ENCODE peak calls at places on chromosome 9, in six cellular contexts. W, G, D, T, Q and V are unnamed samples.

GRCh38 chr9:100581081-100581480 is 3.2 kb downstream of the CAVIN4 start:
- DNase-seq in G (no peak), T (no peak), W (no peak), D (no peak), Q (no peak), V (no peak)

GRCh38 chr9:2166219-2166618 is 151.1 kb downstream of the SMARCA2 start:
- DNase-seq in Q (no peak), D (no peak), G (no peak), W (no peak), T (no peak), V (no peak)

GRCh38 chr9:99118782-99119466 is 14.0 kb downstream of the TGFBR1 start:
- DNase-seq in T (peak), G (peak), D (no peak), Q (no peak), W (no peak), V (no peak)

GRCh38 chr9:116152941-116153764 is 438 bp upstream of the PAPPA start:
- DNase-seq in D (no peak), W (no peak), T (no peak), Q (no peak), G (no peak), V (no peak)

GRCh38 chr9:133054966-133055365 is 6.8 kb upstream of the CEL start:
- DNase-seq in T (no peak), Q (no peak), W (peak), G (no peak), D (no peak), V (peak)

GRCh38 chr9:127583605-127584053 is 28.4 kb upstream of the STXBP1 start:
- DNase-seq in Q (no peak), W (no peak), D (peak), G (no peak), T (no peak), V (no peak)

GRCh38 chr9:72579880-72580570 is 58.6 kb downstream of the TMC1 start:
- DNase-seq in D (peak), T (no peak), W (no peak), G (no peak), Q (no peak), V (no peak)

GRCh38 chr9:92613268-92614122 is 56.4 kb downstream of the IPPK start:
- DNase-seq in W (no peak), G (no peak), T (no peak), Q (no peak), D (no peak), V (no peak)

GRCh38 chr9:94142353-94142752 is 58.1 kb downstream of the PTPDC1 start:
- DNase-seq in W (no peak), G (no peak), Q (no peak), D (no peak), T (no peak), V (no peak)

GRCh38 chr9:100098241-100098886 is 436 bp downstream of the ERP44 start:
- DNase-seq in D (peak), W (peak), Q (no peak), G (peak), T (peak), V (peak)

GRCh38 chr9:108869092-108869725 is 7.1 kb downstream of the ACTL7A start:
- DNase-seq in Q (no peak), D (no peak), T (no peak), W (no peak), G (no peak), V (no peak)

GRCh38 chr9:113705938-113706519 is 170.1 kb upstream of the ZNF618 start:
- DNase-seq in W (no peak), Q (no peak), T (no peak), D (peak), G (no peak), V (no peak)

GRCh38 chr9:135886147-135886981 is 21.0 kb downstream of the CAMSAP1 start:
- DNase-seq in T (no peak), W (no peak), G (no peak), Q (no peak), D (no peak), V (no peak)

GRCh38 chr9:116074658-116075057 is 78.9 kb upstream of the PAPPA start:
- DNase-seq in G (no peak), T (no peak), W (no peak), D (no peak), Q (no peak), V (no peak)

GRCh38 chr9:124688238-124688904 is 82.7 kb downstream of the NR6A1 start:
- DNase-seq in Q (no peak), T (no peak), G (no peak), D (no peak), W (no peak), V (no peak)

GRCh38 chr9:131020388-131020787 is 11.4 kb downstream of the LAMC3 start:
- DNase-seq in W (no peak), T (no peak), G (no peak), D (no peak), Q (no peak), V (no peak)
- H3K27ac ChIP-seq in W (no peak), T (no peak), G (no peak), D (no peak), Q (peak), V (no peak)

GRCh38 chr9:68715181-68715456 is 10.1 kb downstream of the PIP5K1B start:
- DNase-seq in D (no peak), Q (no peak), T (no peak), G (no peak), W (no peak), V (no peak)
- H3K27ac ChIP-seq in D (no peak), Q (no peak), T (no peak), G (no peak), W (no peak), V (no peak)

DNA sequence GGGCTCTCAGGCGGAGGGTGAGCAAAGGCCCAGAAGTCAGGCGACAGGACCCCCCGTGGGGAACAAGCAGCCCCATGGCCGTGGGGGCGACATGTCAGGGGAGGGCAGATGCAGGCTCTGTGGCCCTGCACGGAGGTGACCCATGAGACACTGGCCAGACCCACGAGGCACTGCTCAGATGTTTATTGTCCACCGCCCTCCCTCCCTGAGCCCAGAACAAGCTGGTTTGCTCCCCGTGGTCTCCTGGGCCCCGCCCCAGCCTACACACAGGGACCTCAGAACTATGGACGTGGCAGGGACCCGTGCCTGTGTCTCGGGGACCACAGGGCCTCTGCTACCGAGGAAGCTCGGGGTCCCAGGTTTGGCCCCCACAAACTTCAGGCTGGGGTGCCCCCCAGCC is 1.9 kb downstream of the FUT7 start:
- DNase-seq in D (no peak), Q (no peak), W (no peak), G (no peak), T (no peak), V (no peak)
- H3K27ac ChIP-seq in D (no peak), Q (no peak), W (no peak), G (no peak), T (no peak), V (peak)

GRCh38 chr9:134327671-134328231 is 1.5 kb downstream of the RXRA start:
- DNase-seq in T (no peak), G (no peak), Q (no peak), W (no peak), D (no peak), V (no peak)

GRCh38 chr9:134326754-134327526 is 685 bp downstream of the RXRA start:
- DNase-seq in D (peak), G (no peak), T (no peak), W (no peak), Q (no peak), V (no peak)

GRCh38 chr9:134328841-134329575 is 2.8 kb downstream of the RXRA start:
- DNase-seq in T (no peak), Q (no peak), G (no peak), W (peak), D (no peak), V (no peak)

GRCh38 chr9:134329576-134329855 is 3.3 kb downstream of the RXRA start:
- DNase-seq in T (no peak), D (no peak), G (no peak), Q (no peak), W (no peak), V (no peak)

DNA sequence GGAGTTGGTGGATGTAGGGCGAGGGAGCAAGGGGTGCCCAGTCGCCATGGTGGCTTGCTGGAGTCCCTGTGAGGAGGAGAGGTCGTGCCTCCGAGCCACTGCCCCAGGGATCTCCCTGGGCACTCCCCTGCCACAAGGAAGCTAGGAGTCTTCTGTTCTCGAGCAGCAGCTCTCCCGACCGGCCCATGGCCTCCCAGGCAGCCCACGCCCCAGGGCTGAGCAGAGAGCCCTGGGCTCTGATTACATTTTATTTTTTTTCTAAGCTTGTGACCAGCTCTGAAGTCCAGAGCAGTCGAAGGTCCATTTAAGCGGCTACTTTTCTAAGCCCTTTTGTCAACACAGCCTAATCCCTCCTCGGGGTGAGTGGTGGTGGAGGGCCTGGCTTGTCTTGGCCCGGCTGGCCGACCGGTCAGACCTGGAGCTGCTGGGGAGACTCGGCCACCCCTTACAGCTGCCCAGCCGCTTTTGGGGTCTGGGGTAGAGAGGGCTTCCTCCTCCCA is 2.1 kb downstream of the RXRA start:
- DNase-seq in W (no peak), G (no peak), Q (no peak), D (peak), T (no peak), V (no peak)
- H3K27ac ChIP-seq in W (peak), G (no peak), Q (peak), D (peak), T (no peak), V (peak)

DNA sequence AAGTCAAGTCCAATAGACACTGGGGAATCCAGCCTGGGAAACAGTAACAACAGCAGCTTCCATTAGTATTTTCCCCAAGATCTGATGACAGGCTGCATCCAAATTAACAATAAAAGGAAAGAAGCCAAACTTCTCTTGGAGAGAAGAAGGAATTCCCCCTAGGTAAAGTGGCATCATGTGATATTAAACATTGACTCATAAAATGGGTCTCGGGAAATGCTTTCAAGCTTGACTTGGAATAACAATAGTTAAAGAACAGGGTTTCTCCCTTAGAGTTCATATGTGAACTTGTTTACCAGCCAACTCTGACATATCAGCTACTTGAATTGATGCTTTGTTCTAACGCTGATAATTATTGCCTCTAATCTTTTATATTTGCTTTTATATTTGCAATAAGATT is 45.4 kb downstream of the ENTREP1 start:
- DNase-seq in D (peak), G (no peak), T (no peak), Q (no peak), W (no peak), V (no peak)
- H3K27ac ChIP-seq in D (peak), G (no peak), T (no peak), Q (no peak), W (no peak), V (no peak)

DNA sequence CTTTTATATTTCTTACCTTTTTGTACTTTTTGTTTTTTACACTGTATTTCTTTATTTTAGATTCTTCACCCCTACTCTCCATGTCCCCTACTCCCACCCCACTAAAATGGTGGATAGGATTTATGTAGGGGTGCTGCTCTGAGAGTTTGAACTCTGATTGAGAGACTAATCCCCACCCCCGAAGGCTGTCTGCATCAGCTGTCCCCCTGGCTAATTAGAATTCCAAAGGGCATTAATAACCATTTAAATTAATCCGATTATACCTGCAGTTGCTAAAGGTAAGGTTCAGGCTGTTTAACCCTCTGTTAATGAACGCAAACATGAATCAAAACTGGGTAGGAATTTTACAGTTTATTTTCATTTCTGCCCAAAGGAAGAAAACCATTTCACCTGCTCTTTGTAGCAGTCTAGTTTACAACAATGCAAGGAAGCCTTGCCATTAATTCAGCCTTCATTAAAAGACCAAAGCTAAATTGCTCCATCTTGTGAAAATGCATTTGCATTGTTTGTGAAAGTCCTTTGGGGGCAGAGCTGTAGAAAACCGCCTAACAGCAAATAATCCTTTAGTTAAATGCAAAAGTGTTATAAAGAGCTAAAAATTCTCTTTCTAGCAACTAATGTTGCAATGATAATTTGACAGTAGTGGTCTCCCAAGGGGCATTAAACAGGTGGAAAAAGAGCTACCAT is 71.2 kb downstream of the ZCCHC7 start:
- DNase-seq in D (no peak), G (no peak), W (no peak), T (no peak), Q (no peak), V (no peak)
- H3K27ac ChIP-seq in D (no peak), G (no peak), W (no peak), T (no peak), Q (no peak), V (no peak)

GRCh38 chr9:12231832-12232231 is 461.4 kb upstream of the TYRP1 start:
- DNase-seq in D (no peak), T (no peak), G (no peak), W (no peak), Q (no peak), V (no peak)

GRCh38 chr9:12232836-12233235 is 460.3 kb upstream of the TYRP1 start:
- DNase-seq in Q (no peak), D (no peak), G (no peak), W (no peak), T (no peak), V (no peak)

DNA sequence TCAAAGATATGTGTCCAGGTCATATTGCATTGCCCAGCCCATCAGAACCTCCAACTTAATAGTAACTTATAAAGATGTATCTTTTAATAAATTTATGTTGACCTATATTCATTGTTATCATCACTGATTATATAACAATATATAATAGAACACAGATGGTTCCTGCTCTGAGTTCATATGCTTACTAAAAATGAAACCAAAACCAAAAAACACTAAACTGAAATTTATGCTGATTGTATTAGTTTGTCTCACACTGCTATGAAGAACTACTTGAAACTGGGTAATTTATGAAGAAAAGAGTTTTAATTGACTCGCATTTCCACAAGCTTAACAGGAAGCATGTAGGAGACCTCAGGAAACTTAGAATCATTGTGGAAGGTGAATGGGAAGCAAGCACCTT is 462.5 kb upstream of the TYRP1 start:
- DNase-seq in D (no peak), G (no peak), T (no peak), W (no peak), Q (no peak), V (no peak)
- H3K27ac ChIP-seq in D (no peak), G (no peak), T (no peak), W (no peak), Q (no peak), V (no peak)

GRCh38 chr9:37969130-37969529 is 65.2 kb upstream of the SLC25A51 start:
- DNase-seq in G (no peak), T (no peak), W (peak), Q (no peak), D (peak), V (no peak)
- H3K27ac ChIP-seq in G (no peak), T (no peak), W (no peak), Q (peak), D (peak), V (peak)

GRCh38 chr9:83505282-83505681 is 32.9 kb downstream of the FRMD3 start:
- DNase-seq in Q (no peak), G (no peak), W (no peak), D (no peak), T (no peak), V (no peak)

GRCh38 chr9:83503881-83504280 is 34.3 kb downstream of the FRMD3 start:
- DNase-seq in G (no peak), D (no peak), W (no peak), Q (no peak), T (no peak), V (no peak)

DNA sequence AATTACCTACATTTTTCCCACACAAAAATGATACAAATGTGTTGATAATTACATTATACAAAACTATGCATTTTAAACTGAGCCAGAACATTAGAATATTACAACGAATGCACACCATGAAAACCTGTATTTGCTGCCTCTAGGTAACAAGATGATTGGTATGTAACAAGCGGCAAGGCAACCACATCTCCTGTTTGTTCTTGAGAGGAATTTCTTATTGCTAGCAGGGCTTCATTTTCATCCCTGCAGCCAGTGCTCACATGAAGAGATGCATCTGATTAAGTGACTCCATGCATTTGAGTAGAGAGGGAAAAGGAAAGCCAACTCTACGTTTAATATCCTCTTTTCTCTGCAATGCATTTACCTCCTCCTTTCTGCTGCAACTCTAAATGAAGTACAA is 36.6 kb downstream of the FRMD3 start:
- DNase-seq in Q (no peak), T (no peak), W (no peak), D (no peak), G (no peak), V (no peak)
- H3K27ac ChIP-seq in Q (no peak), T (no peak), W (no peak), D (no peak), G (no peak), V (no peak)